ENCODE peak calls at places on chromosomes 12 and 14, in four cellular contexts. One of them, this sample, is unnamed.

GRCh38 chr12:113221997-113222729 is 899 bp downstream of the TPCN1 start:
- DNase-seq in H1: peak; percentile 53
- DNase-seq in mesenchymal stem cell: no peak
- DNase-seq in IMR-90: no peak
- DNase-seq in this sample: no peak

GRCh38 chr12:85329913-85330312 is 49.9 kb downstream of the ALX1 start:
- DNase-seq in mesenchymal stem cell: no peak
- DNase-seq in IMR-90: no peak
- DNase-seq in H1: no peak
- DNase-seq in this sample: no peak

GRCh38 chr12:20601668-20602280 is 93.4 kb upstream of the SLCO1C1 start:
- DNase-seq in mesenchymal stem cell: peak; percentile 53
- DNase-seq in H1: no peak
- DNase-seq in IMR-90: peak; percentile 73
- DNase-seq in this sample: peak; percentile 47

GRCh38 chr12:100068305-100068704 is 74.4 kb downstream of the BLTP3B start:
- DNase-seq in mesenchymal stem cell: no peak
- DNase-seq in IMR-90: no peak
- DNase-seq in H1: no peak
- DNase-seq in this sample: no peak

GRCh38 chr14:52363969-52364368 is 49.9 kb downstream of the PTGER2 start:
- DNase-seq in mesenchymal stem cell: peak; percentile 59
- DNase-seq in IMR-90: no peak
- DNase-seq in H1: no peak
- DNase-seq in this sample: no peak

GRCh38 chr12:131783915-131784541 is 44.2 kb upstream of the MMP17 start:
- DNase-seq in IMR-90: peak; percentile 86
- DNase-seq in H1: no peak
- DNase-seq in mesenchymal stem cell: peak; percentile 87
- DNase-seq in this sample: peak; percentile 90

GRCh38 chr12:120077260-120077659 is 39.3 kb downstream of the RAB35 start:
- DNase-seq in IMR-90: no peak
- DNase-seq in mesenchymal stem cell: no peak
- DNase-seq in H1: no peak
- DNase-seq in this sample: no peak

GRCh38 chr12:30858471-30858870 is 68.1 kb upstream of the TSPAN11 start:
- DNase-seq in mesenchymal stem cell: no peak
- DNase-seq in H1: no peak
- DNase-seq in IMR-90: no peak
- DNase-seq in this sample: no peak

GRCh38 chr12:42104087-42104486 is 40.6 kb downstream of the GXYLT1 start:
- DNase-seq in mesenchymal stem cell: no peak
- DNase-seq in IMR-90: no peak
- DNase-seq in H1: no peak
- DNase-seq in this sample: no peak

GRCh38 chr14:105026789-105027563 is 6.1 kb upstream of the CDCA4 start:
- DNase-seq in mesenchymal stem cell: no peak
- DNase-seq in IMR-90: peak; percentile 60
- DNase-seq in H1: no peak
- DNase-seq in this sample: no peak

GRCh38 chr12:48815281-48816110 is 2.8 kb upstream of the CACNB3 start:
- DNase-seq in mesenchymal stem cell: peak; percentile 90
- DNase-seq in H1: peak; percentile 87
- DNase-seq in IMR-90: peak; percentile 78
- DNase-seq in this sample: peak; percentile 91

GRCh38 chr12:57101892-57102695 is 9.1 kb downstream of the STAT6 start:
- DNase-seq in IMR-90: peak; percentile 52
- DNase-seq in mesenchymal stem cell: peak; percentile 91
- DNase-seq in H1: no peak
- DNase-seq in this sample: peak; percentile 55

GRCh38 chr12:57097554-57097835 is 8.6 kb downstream of the NAB2 start:
- DNase-seq in mesenchymal stem cell: no peak
- DNase-seq in IMR-90: no peak
- DNase-seq in H1: no peak
- DNase-seq in this sample: no peak

GRCh38 chr12:57096748-57097553 is 8.0 kb downstream of the NAB2 start:
- DNase-seq in H1: no peak
- DNase-seq in IMR-90: no peak
- DNase-seq in mesenchymal stem cell: no peak
- DNase-seq in this sample: no peak

GRCh38 chr12:57099062-57099714 is 10.3 kb downstream of the NAB2 start:
- DNase-seq in H1: no peak
- DNase-seq in IMR-90: no peak
- DNase-seq in mesenchymal stem cell: no peak
- DNase-seq in this sample: no peak

GRCh38 chr12:57099766-57100165 is 10.9 kb downstream of the NAB2 start:
- DNase-seq in IMR-90: no peak
- DNase-seq in mesenchymal stem cell: no peak
- DNase-seq in H1: no peak
- DNase-seq in this sample: peak; percentile 47
- H2BK15ac ChIP-seq in IMR-90: no peak overlapping the region
- H2BK15ac ChIP-seq in mesenchymal stem cell: no peak overlapping the region
- H2BK15ac ChIP-seq in H1: no peak overlapping the region
- H2BK15ac ChIP-seq in this sample: no peak overlapping the region

GRCh38 chr12:24232531-24232930 is 283.1 kb upstream of the SOX5 start:
- DNase-seq in mesenchymal stem cell: no peak
- DNase-seq in IMR-90: no peak
- DNase-seq in H1: no peak
- DNase-seq in this sample: no peak

GRCh38 chr12:24228980-24229730 is 279.7 kb upstream of the SOX5 start:
- DNase-seq in IMR-90: peak; percentile 28
- DNase-seq in H1: no peak
- DNase-seq in mesenchymal stem cell: no peak
- DNase-seq in this sample: no peak

GRCh38 chr12:24231298-24231697 is 281.8 kb upstream of the SOX5 start:
- DNase-seq in H1: no peak
- DNase-seq in IMR-90: no peak
- DNase-seq in mesenchymal stem cell: no peak
- DNase-seq in this sample: no peak

GRCh38 chr12:24228371-24228770 is 278.9 kb upstream of the SOX5 start:
- DNase-seq in H1: no peak
- DNase-seq in mesenchymal stem cell: no peak
- DNase-seq in IMR-90: no peak
- DNase-seq in this sample: no peak

DNA sequence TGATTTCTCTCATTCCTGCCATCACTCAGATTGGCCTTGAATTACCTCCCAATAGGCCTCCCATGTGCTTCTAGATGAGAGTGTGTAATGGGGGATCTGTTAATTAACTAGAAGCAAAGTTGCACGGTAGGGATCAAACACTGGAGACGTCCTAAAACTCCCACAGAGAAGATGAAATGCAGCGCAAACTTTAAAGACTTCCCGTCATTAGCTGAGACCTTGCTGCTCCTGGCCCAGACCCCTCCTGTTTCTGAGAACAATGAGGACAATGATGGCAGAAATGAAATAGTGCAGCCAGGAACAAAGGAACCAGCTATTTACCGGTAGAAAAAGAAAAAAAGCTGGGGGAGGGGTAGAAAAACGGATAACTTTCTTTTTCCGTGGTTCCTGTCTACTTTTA is 280.6 kb upstream of the SOX5 start:
- DNase-seq in mesenchymal stem cell: no peak
- DNase-seq in IMR-90: no peak
- DNase-seq in H1: no peak
- DNase-seq in this sample: peak; percentile 90
- H2BK15ac ChIP-seq in mesenchymal stem cell: no peak overlapping the region
- H2BK15ac ChIP-seq in IMR-90: no peak overlapping the region
- H2BK15ac ChIP-seq in H1: no peak overlapping the region
- H2BK15ac ChIP-seq in this sample: no peak overlapping the region

GRCh38 chr12:102689701-102690100 is 209.3 kb upstream of the IGF1 start:
- DNase-seq in mesenchymal stem cell: no peak
- DNase-seq in IMR-90: no peak
- DNase-seq in H1: no peak
- DNase-seq in this sample: no peak

GRCh38 chr12:102690267-102690666 is 209.9 kb upstream of the IGF1 start:
- DNase-seq in IMR-90: no peak
- DNase-seq in mesenchymal stem cell: no peak
- DNase-seq in H1: no peak
- DNase-seq in this sample: no peak

GRCh38 chr12:102696045-102696444 is 215.7 kb upstream of the IGF1 start:
- DNase-seq in H1: no peak
- DNase-seq in IMR-90: no peak
- DNase-seq in mesenchymal stem cell: no peak
- DNase-seq in this sample: no peak

GRCh38 chr12:102691773-102692555 is 211.6 kb upstream of the IGF1 start:
- DNase-seq in mesenchymal stem cell: no peak
- DNase-seq in IMR-90: no peak
- DNase-seq in H1: no peak
- DNase-seq in this sample: peak; percentile 60

DNA sequence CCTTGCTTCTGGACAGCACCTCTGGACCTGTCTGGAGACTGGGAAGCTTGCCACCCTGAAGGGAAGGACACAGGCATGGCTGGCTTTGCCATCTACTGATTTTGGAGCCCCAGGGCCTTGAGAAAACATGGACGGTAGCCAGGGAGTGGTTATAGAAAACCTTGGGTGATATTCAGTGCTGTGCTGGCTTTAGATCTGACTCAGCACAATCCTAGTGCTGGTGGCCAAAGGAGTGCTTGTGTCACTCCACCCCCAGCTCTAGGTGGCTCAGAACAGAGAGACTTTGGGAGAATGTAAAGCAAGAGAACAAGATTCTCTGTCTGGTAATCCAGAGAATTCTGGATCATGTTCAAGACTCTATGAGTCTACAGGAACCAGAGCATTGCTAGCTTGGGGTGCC is 214.6 kb upstream of the IGF1 start:
- DNase-seq in IMR-90: no peak
- DNase-seq in mesenchymal stem cell: no peak
- DNase-seq in H1: no peak
- DNase-seq in this sample: no peak
- H2BK15ac ChIP-seq in IMR-90: no peak overlapping the region
- H2BK15ac ChIP-seq in mesenchymal stem cell: no peak overlapping the region
- H2BK15ac ChIP-seq in H1: no peak overlapping the region
- H2BK15ac ChIP-seq in this sample: no peak overlapping the region

GRCh38 chr14:100773331-100774163 is 46.9 kb downstream of the DLK1 start:
- DNase-seq in IMR-90: no peak
- DNase-seq in H1: no peak
- DNase-seq in mesenchymal stem cell: no peak
- DNase-seq in this sample: no peak
- H2BK15ac ChIP-seq in IMR-90: no peak overlapping the region
- H2BK15ac ChIP-seq in H1: no peak overlapping the region
- H2BK15ac ChIP-seq in mesenchymal stem cell: peak overlapping the region; percentile 86
- H2BK15ac ChIP-seq in this sample: no peak overlapping the region

GRCh38 chr14:91246051-91246852 is 1.7 kb upstream of the GPR68 start:
- DNase-seq in H1: no peak
- DNase-seq in IMR-90: no peak
- DNase-seq in mesenchymal stem cell: no peak
- DNase-seq in this sample: no peak

GRCh38 chr14:91245029-91245428 is 525 bp upstream of the GPR68 start:
- DNase-seq in IMR-90: no peak
- DNase-seq in mesenchymal stem cell: no peak
- DNase-seq in H1: no peak
- DNase-seq in this sample: no peak

GRCh38 chr14:91242635-91243034 is 1.9 kb downstream of the GPR68 start:
- DNase-seq in H1: no peak
- DNase-seq in mesenchymal stem cell: no peak
- DNase-seq in IMR-90: no peak
- DNase-seq in this sample: no peak

GRCh38 chr14:91243098-91243483 is 1.4 kb downstream of the GPR68 start:
- DNase-seq in mesenchymal stem cell: no peak
- DNase-seq in IMR-90: no peak
- DNase-seq in H1: no peak
- DNase-seq in this sample: no peak

DNA sequence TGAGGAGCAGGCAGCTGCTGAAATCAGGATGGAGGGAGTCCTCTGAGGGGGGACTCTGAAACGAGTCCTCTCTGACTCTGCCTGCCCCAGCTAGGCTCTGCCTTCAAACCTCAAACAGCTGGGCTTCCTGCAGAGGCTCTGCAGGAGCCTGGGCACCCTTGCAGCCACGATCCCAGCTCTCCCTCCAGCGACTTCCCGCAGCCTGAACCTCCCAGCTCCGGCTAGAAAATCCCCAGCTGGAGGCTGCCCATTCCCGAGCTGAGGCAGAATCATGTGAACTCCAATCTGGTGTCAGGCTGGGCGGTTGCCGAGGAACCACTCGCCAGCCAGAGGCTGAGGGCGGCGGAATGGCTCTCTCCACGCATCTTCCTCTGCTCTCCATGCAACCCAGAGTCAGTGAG is at the start of gene GPR68:
- DNase-seq in IMR-90: peak; percentile 73
- DNase-seq in mesenchymal stem cell: peak; percentile 56
- DNase-seq in H1: peak; percentile 56
- DNase-seq in this sample: no peak
- H2BK15ac ChIP-seq in IMR-90: peak within 1 kb of the TSS; percentile 62
- H2BK15ac ChIP-seq in mesenchymal stem cell: no peak within 1 kb of the TSS
- H2BK15ac ChIP-seq in H1: no peak within 1 kb of the TSS
- H2BK15ac ChIP-seq in this sample: no peak within 1 kb of the TSS

GRCh38 chr14:34043627-34044372 is 92.9 kb upstream of the EGLN3 start:
- DNase-seq in IMR-90: no peak
- DNase-seq in H1: no peak
- DNase-seq in mesenchymal stem cell: no peak
- DNase-seq in this sample: peak; percentile 93
- H2BK15ac ChIP-seq in IMR-90: no peak overlapping the region
- H2BK15ac ChIP-seq in H1: no peak overlapping the region
- H2BK15ac ChIP-seq in mesenchymal stem cell: no peak overlapping the region
- H2BK15ac ChIP-seq in this sample: no peak overlapping the region

GRCh38 chr14:39265741-39266588 is 32.2 kb downstream of the MIA2 start:
- DNase-seq in IMR-90: peak; percentile 26
- DNase-seq in mesenchymal stem cell: peak; percentile 48
- DNase-seq in H1: no peak
- DNase-seq in this sample: no peak
- H2BK15ac ChIP-seq in IMR-90: peak overlapping the region; percentile 42
- H2BK15ac ChIP-seq in mesenchymal stem cell: no peak overlapping the region
- H2BK15ac ChIP-seq in H1: peak overlapping the region; percentile 83
- H2BK15ac ChIP-seq in this sample: peak overlapping the region; percentile 66

GRCh38 chr12:55926738-55927587 is 731 bp downstream of the PYM1 start:
- DNase-seq in IMR-90: peak; percentile 91
- DNase-seq in mesenchymal stem cell: peak; percentile 96
- DNase-seq in H1: peak; percentile 94
- DNase-seq in this sample: peak; percentile 97
- H2BK15ac ChIP-seq in IMR-90: peak overlapping the region; percentile 72
- H2BK15ac ChIP-seq in mesenchymal stem cell: peak overlapping the region; percentile 76
- H2BK15ac ChIP-seq in H1: peak overlapping the region; percentile 75
- H2BK15ac ChIP-seq in this sample: no peak overlapping the region

This sample was measured in mesendoderm.